ENCODE peak calls at places on chromosomes 6 and 20, in six cellular contexts. K is GM12891; V is AG09319; A is DMS53; E is IMR-90; T is activated T-helper 1 cell treated with anti-CD3 and anti-CD28 coated beads, Interleukin-2, amount 50 U/mL, for 16 hours. X is an unnamed sample.

GRCh38 chr6:15088904-15089568 is 156.8 kb upstream of the JARID2 start:
- DNase-seq in K (no peak), V (no peak), A (no peak), E (no peak), T (no peak), X (no peak)

GRCh38 chr6:142568857-142569597 is 267.2 kb downstream of the ADGRG6 start:
- DNase-seq in K (no peak), V (peak), A (no peak), E (peak), T (no peak), X (peak)

GRCh38 chr20:44714701-44715494 is at the start of gene CCN5:
- DNase-seq in K (no peak), V (no peak), A (peak), E (peak), T (no peak), X (peak)

GRCh38 chr6:159969921-159970320 is 1.0 kb downstream of the IGF2R start:
- DNase-seq in K (no peak), V (no peak), A (peak), E (peak), T (no peak), X (peak)

GRCh38 chr6:31308050-31308844 is 36.4 kb upstream of the HLA-C start:
- DNase-seq in K (peak), V (no peak), A (peak), E (no peak), T (peak), X (no peak)

GRCh38 chr6:125102901-125103300 is 50.7 kb upstream of the TPD52L1 start:
- DNase-seq in K (no peak), V (peak), A (no peak), E (peak), T (no peak), X (peak)

GRCh38 chr20:62364911-62365736 is 2.0 kb downstream of the LAMA5 start:
- DNase-seq in K (no peak), V (no peak), A (no peak), E (no peak), T (no peak), X (no peak)

GRCh38 chr20:25301357-25301920 is 53.6 kb downstream of the PYGB start:
- DNase-seq in K (no peak), V (no peak), A (no peak), E (no peak), T (no peak), X (no peak)

GRCh38 chr20:63181226-63181625 is 34.7 kb downstream of the YTHDF1 start:
- DNase-seq in K (no peak), V (no peak), A (no peak), E (no peak), T (no peak), X (no peak)

GRCh38 chr6:43070028-43070632 is 6.0 kb upstream of the PTK7 start:
- DNase-seq in K (peak), V (peak), A (peak), E (peak), T (no peak), X (peak)

GRCh38 chr20:11090751-11091150 is 417.0 kb upstream of the JAG1 start:
- DNase-seq in K (no peak), V (no peak), A (no peak), E (no peak), T (no peak), X (no peak)

GRCh38 chr6:148450866-148451265 is 108.2 kb downstream of the SASH1 start:
- DNase-seq in K (no peak), V (no peak), A (no peak), E (no peak), T (no peak), X (no peak)

GRCh38 chr6:133991096-133991593 is 38.1 kb downstream of the TBPL1 start:
- DNase-seq in K (no peak), V (peak), A (peak), E (peak), T (no peak), X (peak)

GRCh38 chr6:8982659-8983058 is 547.3 kb upstream of the SLC35B3 start:
- DNase-seq in K (no peak), V (no peak), A (no peak), E (no peak), T (no peak), X (no peak)

GRCh38 chr6:156925718-156926607 is 148.8 kb downstream of the ARID1B start:
- DNase-seq in K (no peak), V (no peak), A (no peak), E (no peak), T (no peak), X (no peak)

GRCh38 chr20:3398681-3399252 is 8.7 kb downstream of the DNAAF9 start:
- DNase-seq in K (no peak), V (no peak), A (no peak), E (peak), T (no peak), X (peak)

GRCh38 chr20:64107736-64108457 is 532 bp upstream of the NPBWR2 start:
- DNase-seq in K (no peak), V (no peak), A (no peak), E (no peak), T (peak), X (no peak)

GRCh38 chr6:134111062-134111677 is 58.7 kb upstream of the SLC2A12 start:
- DNase-seq in K (peak), V (peak), A (peak), E (peak), T (no peak), X (peak)

GRCh38 chr20:49831022-49831769 is 18.6 kb downstream of the SLC9A8 start:
- DNase-seq in K (no peak), V (no peak), A (peak), E (no peak), T (no peak), X (no peak)

GRCh38 chr20:60407011-60407771 is 449.0 kb downstream of the CDH26 start:
- DNase-seq in K (no peak), V (no peak), A (no peak), E (no peak), T (no peak), X (no peak)